ENCODE peak calls at places on chromosomes 4 and X, in five cellular contexts. One of them, this sample, is unnamed.

GRCh38 chrX:131827935-131828334 is 195.2 kb upstream of the STK26 start:
- ATAC-seq in upper lobe of left lung: no peak
- ATAC-seq in HepG2: no peak
- ATAC-seq in K562: peak; percentile 71
- ATAC-seq in GM12878: peak; percentile 70
- ATAC-seq in this sample: no peak

GRCh38 chr4:140242357-140243284 is 88.6 kb upstream of the MAML3 start:
- ATAC-seq in upper lobe of left lung: no peak
- ATAC-seq in HepG2: no peak
- ATAC-seq in K562: no peak
- ATAC-seq in GM12878: peak; percentile 79
- ATAC-seq in this sample: no peak

GRCh38 chr4:79917246-79917645 is 155.8 kb downstream of the ANTXR2 start:
- ATAC-seq in upper lobe of left lung: peak; percentile 53
- ATAC-seq in HepG2: peak; percentile 91
- ATAC-seq in K562: peak; percentile 97
- ATAC-seq in GM12878: peak; percentile 92
- ATAC-seq in this sample: no peak

GRCh38 chrX:120517936-120518335 is 42.8 kb downstream of the CUL4B start:
- ATAC-seq in upper lobe of left lung: no peak
- ATAC-seq in HepG2: no peak
- ATAC-seq in K562: no peak
- ATAC-seq in GM12878: no peak
- ATAC-seq in this sample: no peak

GRCh38 chr4:112649055-112649408 is 12.1 kb downstream of the LARP7 start:
- ATAC-seq in upper lobe of left lung: no peak
- ATAC-seq in HepG2: no peak
- ATAC-seq in K562: no peak
- ATAC-seq in GM12878: no peak
- ATAC-seq in this sample: no peak

GRCh38 chr4:81589191-81589720 is 117.5 kb upstream of the RASGEF1B start:
- ATAC-seq in upper lobe of left lung: no peak
- ATAC-seq in HepG2: no peak
- ATAC-seq in K562: no peak
- ATAC-seq in GM12878: no peak
- ATAC-seq in this sample: no peak

GRCh38 chr4:184889683-184890082 is 63.9 kb upstream of the ACSL1 start:
- ATAC-seq in upper lobe of left lung: peak; percentile 64
- ATAC-seq in HepG2: no peak
- ATAC-seq in K562: no peak
- ATAC-seq in GM12878: peak; percentile 46
- ATAC-seq in this sample: no peak

GRCh38 chr4:98639523-98639922 is 18.9 kb downstream of the TSPAN5 start:
- ATAC-seq in upper lobe of left lung: no peak
- ATAC-seq in HepG2: no peak
- ATAC-seq in K562: no peak
- ATAC-seq in GM12878: peak; percentile 84
- ATAC-seq in this sample: no peak

GRCh38 chr4:68358988-68359387 is 9.1 kb upstream of the YTHDC1 start:
- ATAC-seq in upper lobe of left lung: no peak
- ATAC-seq in HepG2: peak; percentile 67
- ATAC-seq in K562: no peak
- ATAC-seq in GM12878: peak; percentile 46
- ATAC-seq in this sample: no peak

GRCh38 chr4:6825403-6825802 is 42.9 kb downstream of the KIAA0232 start:
- ATAC-seq in upper lobe of left lung: no peak
- ATAC-seq in HepG2: no peak
- ATAC-seq in K562: no peak
- ATAC-seq in GM12878: peak; percentile 77
- ATAC-seq in this sample: no peak

GRCh38 chrX:123990169-123990568 is 28.7 kb downstream of the STAG2 start:
- ATAC-seq in upper lobe of left lung: no peak
- ATAC-seq in HepG2: no peak
- ATAC-seq in K562: no peak
- ATAC-seq in GM12878: peak; percentile 40
- ATAC-seq in this sample: no peak

GRCh38 chr4:55337944-55338343 is 8.1 kb upstream of the SRD5A3 start:
- ATAC-seq in upper lobe of left lung: no peak
- ATAC-seq in HepG2: no peak
- ATAC-seq in K562: no peak
- ATAC-seq in GM12878: no peak
- ATAC-seq in this sample: no peak

GRCh38 chr4:165787516-165788274 is 85.3 kb upstream of the TLL1 start:
- ATAC-seq in upper lobe of left lung: no peak
- ATAC-seq in HepG2: no peak
- ATAC-seq in K562: no peak
- ATAC-seq in GM12878: no peak
- ATAC-seq in this sample: no peak

GRCh38 chrX:39144965-39145364 is 343.7 kb downstream of the MID1IP1 start:
- ATAC-seq in upper lobe of left lung: peak; percentile 61
- ATAC-seq in HepG2: no peak
- ATAC-seq in K562: no peak
- ATAC-seq in GM12878: peak; percentile 79
- ATAC-seq in this sample: no peak

GRCh38 chrX:13752141-13752540 is 17.6 kb downstream of the OFD1 start:
- ATAC-seq in upper lobe of left lung: no peak
- ATAC-seq in HepG2: no peak
- ATAC-seq in K562: no peak
- ATAC-seq in GM12878: peak; percentile 22
- ATAC-seq in this sample: no peak

GRCh38 chr4:8330821-8331566 is 61.4 kb downstream of the HTRA3 start:
- ATAC-seq in upper lobe of left lung: peak; percentile 54
- ATAC-seq in HepG2: no peak
- ATAC-seq in K562: no peak
- ATAC-seq in GM12878: no peak
- ATAC-seq in this sample: peak; percentile 89

GRCh38 chr4:90950385-90950841 is 823.2 kb downstream of the CCSER1 start:
- ATAC-seq in upper lobe of left lung: no peak
- ATAC-seq in HepG2: no peak
- ATAC-seq in K562: no peak
- ATAC-seq in GM12878: no peak
- ATAC-seq in this sample: no peak

GRCh38 chrX:17613979-17614572 is 123.2 kb upstream of the SCML1 start:
- ATAC-seq in upper lobe of left lung: no peak
- ATAC-seq in HepG2: peak; percentile 62
- ATAC-seq in K562: no peak
- ATAC-seq in GM12878: peak; percentile 54
- ATAC-seq in this sample: no peak

GRCh38 chr4:139817657-139818452 is 152.2 kb downstream of the MGST2 start:
- ATAC-seq in upper lobe of left lung: no peak
- ATAC-seq in HepG2: no peak
- ATAC-seq in K562: no peak
- ATAC-seq in GM12878: no peak
- ATAC-seq in this sample: peak; percentile 51

GRCh38 chrX:141947350-141947749 is 43.7 kb downstream of the MAGEC1 start:
- ATAC-seq in upper lobe of left lung: no peak
- ATAC-seq in HepG2: no peak
- ATAC-seq in K562: no peak
- ATAC-seq in GM12878: no peak
- ATAC-seq in this sample: no peak

GRCh38 chr4:68407868-68408190 is 39.4 kb upstream of the TMPRSS11E start:
- ATAC-seq in upper lobe of left lung: no peak
- ATAC-seq in HepG2: no peak
- ATAC-seq in K562: no peak
- ATAC-seq in GM12878: no peak
- ATAC-seq in this sample: no peak

GRCh38 chrX:24023972-24024664 is 2.9 kb downstream of the KLHL15 start:
- ATAC-seq in upper lobe of left lung: no peak
- ATAC-seq in HepG2: peak; percentile 34
- ATAC-seq in K562: peak; percentile 46
- ATAC-seq in GM12878: peak; percentile 25
- ATAC-seq in this sample: no peak

GRCh38 chr4:6071191-6071958 is 53.1 kb upstream of the C4orf50 start:
- ATAC-seq in upper lobe of left lung: peak; percentile 22
- ATAC-seq in HepG2: peak; percentile 73
- ATAC-seq in K562: no peak
- ATAC-seq in GM12878: no peak
- ATAC-seq in this sample: peak; percentile 31

GRCh38 chr4:108168213-108168671 is 490 bp downstream of the LEF1 start:
- ATAC-seq in upper lobe of left lung: no peak
- ATAC-seq in HepG2: no peak
- ATAC-seq in K562: no peak
- ATAC-seq in GM12878: no peak
- ATAC-seq in this sample: no peak

GRCh38 chrX:47539860-47540259 is 21.1 kb upstream of the ARAF start:
- ATAC-seq in upper lobe of left lung: no peak
- ATAC-seq in HepG2: no peak
- ATAC-seq in K562: no peak
- ATAC-seq in GM12878: no peak
- ATAC-seq in this sample: no peak

GRCh38 chrX:54714424-54714823 is 83.6 kb downstream of the ITIH6 start:
- ATAC-seq in upper lobe of left lung: no peak
- ATAC-seq in HepG2: no peak
- ATAC-seq in K562: no peak
- ATAC-seq in GM12878: no peak
- ATAC-seq in this sample: no peak

GRCh38 chr4:168769857-168770256 is 240.2 kb downstream of the CBR4 start:
- ATAC-seq in upper lobe of left lung: no peak
- ATAC-seq in HepG2: no peak
- ATAC-seq in K562: no peak
- ATAC-seq in GM12878: no peak
- ATAC-seq in this sample: no peak

GRCh38 chr4:81039351-81040174 is 9.1 kb downstream of the BMP3 start:
- ATAC-seq in upper lobe of left lung: peak; percentile 63
- ATAC-seq in HepG2: no peak
- ATAC-seq in K562: no peak
- ATAC-seq in GM12878: peak; percentile 70
- ATAC-seq in this sample: no peak

GRCh38 chr4:81620442-81620841 is 148.7 kb upstream of the RASGEF1B start:
- ATAC-seq in upper lobe of left lung: peak; percentile 26
- ATAC-seq in HepG2: no peak
- ATAC-seq in K562: no peak
- ATAC-seq in GM12878: no peak
- ATAC-seq in this sample: no peak

GRCh38 chrX:38985375-38985774 is 184.1 kb downstream of the MID1IP1 start:
- ATAC-seq in upper lobe of left lung: no peak
- ATAC-seq in HepG2: no peak
- ATAC-seq in K562: peak; percentile 81
- ATAC-seq in GM12878: peak; percentile 84
- ATAC-seq in this sample: no peak

GRCh38 chr4:170672571-170672970 is 582.8 kb upstream of the AADAT start:
- ATAC-seq in upper lobe of left lung: no peak
- ATAC-seq in HepG2: no peak
- ATAC-seq in K562: no peak
- ATAC-seq in GM12878: no peak
- ATAC-seq in this sample: no peak

DNA sequence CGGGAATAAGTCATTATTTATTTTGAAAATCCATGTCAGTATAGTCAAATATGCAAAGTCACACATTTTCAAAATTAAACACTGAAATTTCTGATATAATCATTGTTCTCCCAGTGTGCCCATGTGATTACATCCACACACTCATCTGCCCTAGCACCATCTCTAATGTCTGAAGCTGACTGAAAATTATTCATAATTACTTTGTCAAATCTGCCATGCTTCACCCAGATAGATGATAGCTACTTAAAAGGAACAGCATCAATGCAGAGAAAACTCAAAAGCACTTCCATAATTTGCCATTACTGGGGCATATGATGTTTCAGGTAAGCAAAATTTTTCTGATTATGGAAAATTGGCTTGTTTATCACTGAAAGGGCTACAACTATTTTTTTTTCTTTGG is 1433.3 kb upstream of the IGFBP7 start:
- ATAC-seq in upper lobe of left lung: no peak
- ATAC-seq in HepG2: no peak
- ATAC-seq in K562: no peak
- ATAC-seq in GM12878: no peak
- ATAC-seq in this sample: no peak
- TF ChIP-seq EP300 in upper lobe of left lung: no peak
- TF ChIP-seq EP300 in HepG2: no peak
- TF ChIP-seq EP300 in K562: no peak
- TF ChIP-seq EP300 in GM12878: no peak
- TF ChIP-seq EP300 in this sample: no peak

GRCh38 chr4:57076646-57077045 is 33.5 kb downstream of the IGFBP7 start:
- ATAC-seq in upper lobe of left lung: no peak
- ATAC-seq in HepG2: no peak
- ATAC-seq in K562: no peak
- ATAC-seq in GM12878: no peak
- ATAC-seq in this sample: no peak
- H3K4me3 ChIP-seq in upper lobe of left lung: no peak overlapping the region
- H3K4me3 ChIP-seq in HepG2: no peak overlapping the region
- H3K4me3 ChIP-seq in K562: no peak overlapping the region
- H3K4me3 ChIP-seq in GM12878: no peak overlapping the region
- H3K4me3 ChIP-seq in this sample: no peak overlapping the region

DNA sequence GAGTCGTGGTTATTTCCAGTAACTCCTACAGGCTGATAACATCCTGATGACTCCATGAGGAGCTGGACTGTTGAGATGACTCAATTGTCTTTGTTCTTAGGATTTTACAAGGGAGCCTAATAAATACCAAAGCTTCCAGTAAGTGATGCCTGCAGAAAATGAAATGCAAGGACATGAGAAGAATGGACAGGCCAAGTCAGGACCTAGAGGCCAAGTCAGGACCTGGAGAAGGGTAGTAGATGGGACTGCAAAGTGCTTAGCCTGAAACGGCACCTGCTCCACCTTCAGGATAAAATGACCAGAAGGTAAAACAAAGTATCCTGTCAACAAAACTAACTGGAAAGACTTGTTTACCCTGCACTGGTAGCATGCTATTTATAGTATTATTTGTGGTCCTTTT is 6.4 kb upstream of the SLC10A6 start:
- ATAC-seq in upper lobe of left lung: peak; percentile 23
- ATAC-seq in HepG2: no peak
- ATAC-seq in K562: no peak
- ATAC-seq in GM12878: no peak
- ATAC-seq in this sample: no peak
- TF ChIP-seq POLR2AphosphoS5 in upper lobe of left lung: no peak
- TF ChIP-seq POLR2AphosphoS5 in HepG2: no peak
- TF ChIP-seq POLR2AphosphoS5 in K562: no peak
- TF ChIP-seq POLR2AphosphoS5 in GM12878: no peak
- TF ChIP-seq POLR2AphosphoS5 in this sample: no peak

GRCh38 chrX:148933881-148934280 is 433.5 kb downstream of the AFF2 start:
- ATAC-seq in upper lobe of left lung: no peak
- ATAC-seq in HepG2: no peak
- ATAC-seq in K562: no peak
- ATAC-seq in GM12878: no peak
- ATAC-seq in this sample: no peak
- TF ChIP-seq EP300 in upper lobe of left lung: no peak
- TF ChIP-seq EP300 in HepG2: no peak
- TF ChIP-seq EP300 in K562: no peak
- TF ChIP-seq EP300 in GM12878: no peak
- TF ChIP-seq EP300 in this sample: no peak

This sample was measured in gastroesophageal sphincter.